ENCODE peak calls at places on chromosomes 1 and 21, in ten cellular contexts. V is ovary, C is cardiac fibroblast, R is SK-N-SH, U is DND-41, O is fibroblast of the aortic adventitia, F is dorsolateral prefrontal cortex, L is stomach, E is K562, P is lower lobe of right lung. G is an unnamed sample.

GRCh38 chr1:62438163-62438562 is 1.3 kb downstream of the USP1 start:
- DNase-seq in O (peak), V (no peak), U (no peak), P (no peak), C (peak), L (no peak), R (no peak), F (no peak), E (no peak), G (no peak)

GRCh38 chr1:61183471-61184034 is 101.2 kb downstream of the NFIA start:
- DNase-seq in P (no peak), U (no peak), O (peak), E (peak), L (peak), C (peak), V (peak), F (peak), R (no peak), G (no peak)

GRCh38 chr21:36185498-36185897 is 28.9 kb downstream of the DOP1B start:
- DNase-seq in L (no peak), E (no peak), V (no peak), F (no peak), O (no peak), C (no peak), R (no peak), U (no peak), P (no peak), G (no peak)

GRCh38 chr1:50108497-50109073 is at the start of gene ELAVL4:
- DNase-seq in O (no peak), P (no peak), E (no peak), U (no peak), V (no peak), C (no peak), R (peak), F (peak), L (no peak), G (no peak)

GRCh38 chr21:29221259-29221744 is 77.4 kb upstream of the BACH1 start:
- DNase-seq in C (peak), P (no peak), R (no peak), V (no peak), O (peak), U (no peak), F (no peak), L (no peak), E (no peak), G (no peak)

GRCh38 chr1:88029899-88030298 is 654.2 kb upstream of the PKN2 start:
- DNase-seq in L (no peak), C (peak), V (no peak), U (no peak), F (no peak), P (no peak), E (no peak), O (peak), R (no peak), G (no peak)

GRCh38 chr1:93591291-93591832 is 90.3 kb downstream of the BCAR3 start:
- DNase-seq in L (no peak), C (no peak), R (no peak), E (no peak), U (no peak), O (no peak), F (no peak), P (no peak), V (no peak), G (peak)

GRCh38 chr1:2460203-2460602 is 15.9 kb upstream of the PLCH2 start:
- DNase-seq in L (no peak), C (no peak), V (no peak), U (no peak), P (no peak), R (no peak), F (no peak), O (no peak), E (no peak), G (no peak)

GRCh38 chr1:90045853-90046563 is 51.1 kb downstream of the ZNF326 start:
- DNase-seq in O (peak), R (peak), F (no peak), L (no peak), C (peak), E (peak), U (peak), V (no peak), P (no peak), G (peak)
- TF ChIP-seq CTCF in O (peak), R (peak), F (peak), L (peak), C (peak), E (peak), U (peak), V (no peak), P (peak), G (peak)

GRCh38 chr1:179366093-179366800 is 476 bp downstream of the AXDND1 start:
- DNase-seq in F (no peak), C (peak), E (no peak), P (no peak), R (no peak), U (no peak), V (no peak), L (no peak), O (no peak), G (no peak)
- TF ChIP-seq CTCF in F (no peak), C (no peak), E (no peak), P (no peak), R (no peak), U (no peak), V (no peak), L (no peak), O (no peak), G (no peak)

DNA sequence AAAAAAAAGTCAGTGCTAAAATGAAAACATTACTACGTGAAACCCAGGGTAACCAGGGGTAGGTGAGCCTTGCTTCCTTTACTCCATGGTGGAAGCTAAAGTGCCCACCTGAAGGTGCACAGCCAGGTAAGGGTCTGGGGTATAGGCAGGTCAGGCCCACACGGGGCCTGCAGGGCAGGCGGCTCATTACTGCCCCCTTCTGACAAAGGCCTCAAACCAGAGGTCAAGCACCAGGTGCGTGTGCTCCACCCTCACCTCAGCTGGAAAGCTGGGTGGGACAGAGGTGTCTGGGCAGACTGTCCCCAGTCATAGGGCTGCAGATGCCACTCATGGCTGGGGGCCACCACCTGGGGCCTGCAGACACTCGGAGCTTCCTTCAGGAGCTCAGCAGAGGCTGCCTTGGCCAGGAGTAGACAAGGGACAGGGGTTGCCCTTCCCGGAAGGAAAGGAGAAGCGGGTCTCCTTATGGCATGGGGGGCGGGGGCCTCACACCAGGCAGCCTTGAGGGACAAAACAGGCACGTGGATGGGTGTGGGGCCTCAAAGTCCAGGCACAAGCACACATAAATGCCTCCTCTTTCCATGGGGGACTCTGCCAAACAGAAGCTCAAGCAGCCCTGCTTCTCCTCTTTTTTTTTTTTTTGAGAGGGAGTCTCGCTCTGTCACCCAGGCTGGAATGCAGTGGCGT is 36.2 kb downstream of the ACOT7 start:
- DNase-seq in E (no peak), O (no peak), L (no peak), R (no peak), F (no peak), V (no peak), C (no peak), P (no peak), U (no peak), G (no peak)
- TF ChIP-seq CTCF in E (peak), O (no peak), L (no peak), R (peak), F (no peak), V (no peak), C (no peak), P (no peak), U (peak), G (no peak)

GRCh38 chr1:81617308-81618027 is 183.3 kb upstream of the ADGRL2 start:
- DNase-seq in L (no peak), R (no peak), F (no peak), U (no peak), E (no peak), O (peak), C (peak), V (no peak), P (no peak), G (no peak)
- TF ChIP-seq CTCF in L (no peak), R (no peak), F (no peak), U (no peak), E (no peak), O (no peak), C (peak), V (no peak), P (no peak), G (no peak)

DNA sequence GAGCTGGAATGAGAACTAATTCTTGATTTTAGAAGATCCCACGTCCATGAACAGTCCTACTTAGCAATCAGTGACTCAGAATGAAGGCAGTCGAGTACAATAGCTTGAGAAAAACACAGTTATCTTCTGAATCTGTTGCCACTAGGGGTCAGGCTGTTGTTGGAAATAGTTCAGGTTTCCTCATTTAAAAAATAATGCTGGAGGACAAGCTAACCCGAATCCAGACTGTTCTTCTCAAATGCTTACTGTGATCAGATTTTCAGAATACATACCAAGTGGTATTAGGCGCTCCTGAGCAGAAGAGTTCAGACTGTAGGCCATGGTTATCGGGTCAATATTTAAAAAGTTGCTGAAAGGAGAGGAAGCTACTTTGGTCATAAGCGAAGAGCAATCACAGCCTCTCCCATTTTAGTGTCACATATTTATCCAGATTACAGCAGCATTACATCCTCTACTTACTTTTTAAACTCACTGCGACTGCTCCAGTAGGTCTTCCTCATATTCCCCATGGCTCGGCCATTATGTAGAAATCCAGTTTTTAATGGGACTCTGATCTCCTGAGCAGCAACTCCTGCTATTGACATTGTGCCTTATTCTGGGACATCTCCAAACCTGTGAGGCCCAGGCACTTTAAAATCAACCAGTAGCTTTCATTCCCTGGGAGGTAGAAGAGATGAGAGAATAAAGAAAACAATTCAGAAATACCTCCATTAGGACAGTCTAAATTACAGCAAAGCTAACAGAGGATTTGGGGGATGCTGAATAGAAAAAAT is 10.9 kb downstream of the ERRFI1 start:
- DNase-seq in V (peak), C (peak), U (peak), R (peak), O (peak), P (no peak), E (peak), F (no peak), L (no peak), G (peak)
- TF ChIP-seq CTCF in V (peak), C (peak), U (peak), R (peak), O (peak), P (peak), E (peak), F (peak), L (no peak), G (peak)

G was measured in Calu3.